ENCODE peak calls at places on chromosomes 3 and 15, in six cellular contexts. X, W, E, L, G and M are unnamed samples. For H3K79me2 and H3K36me3, the result is how much of the 10 kb centered on the place peaks cover.

GRCh38 chr15:36479200-36479896 is 100.1 kb upstream of the CDIN1 start:
- DNase-seq in G (peak), L (no peak), X (peak), E (peak), W (no peak), M (no peak)

GRCh38 chr3:135803291-135803690 is 162.2 kb upstream of the PPP2R3A start:
- DNase-seq in W (no peak), G (no peak), L (no peak), E (no peak), X (no peak), M (peak)

GRCh38 chr15:39743611-39744010 is 39.0 kb downstream of the FSIP1 start:
- DNase-seq in E (no peak), L (peak), G (no peak), X (no peak), W (no peak), M (no peak)

GRCh38 chr3:46896386-46896785 is 18.9 kb downstream of the PTH1R start:
- DNase-seq in X (no peak), W (no peak), L (no peak), G (no peak), E (no peak), M (no peak)

GRCh38 chr3:8336456-8336855 is 165.2 kb upstream of the LMCD1 start:
- DNase-seq in W (no peak), L (peak), X (no peak), E (no peak), G (peak), M (no peak)

GRCh38 chr3:98814799-98815450 is 51.8 kb downstream of the ST3GAL6 start:
- DNase-seq in W (no peak), E (peak), L (peak), X (peak), G (no peak), M (peak)

GRCh38 chr15:87322845-87323244 is 933.7 kb downstream of the NTRK3 start:
- DNase-seq in G (no peak), E (no peak), L (no peak), W (no peak), X (no peak), M (no peak)

GRCh38 chr3:101279765-101280385 is 40.5 kb downstream of the IMPG2 start:
- DNase-seq in W (no peak), L (peak), G (no peak), E (peak), X (no peak), M (peak)

GRCh38 chr3:103963599-103963998 is 1403.1 kb upstream of the ALCAM start:
- DNase-seq in E (no peak), W (no peak), G (peak), X (no peak), L (no peak), M (no peak)

GRCh38 chr3:31305324-31305723 is 227.4 kb upstream of the STT3B start:
- DNase-seq in E (no peak), X (no peak), G (no peak), L (no peak), W (no peak), M (no peak)

GRCh38 chr3:14237431-14237830 is 58.8 kb downstream of the LSM3 start:
- DNase-seq in W (no peak), L (no peak), X (no peak), G (no peak), E (no peak), M (no peak)

GRCh38 chr3:152260026-152260425 is 8.7 kb upstream of the MBNL1 start:
- DNase-seq in L (peak), G (no peak), W (no peak), X (no peak), E (no peak), M (no peak)

GRCh38 chr3:184192889-184193288 is 6.9 kb downstream of the ABCF3 start:
- DNase-seq in L (no peak), W (no peak), G (no peak), E (no peak), X (no peak), M (no peak)

GRCh38 chr15:97979131-97979502 is 18.6 kb downstream of the ARRDC4 start:
- DNase-seq in W (no peak), E (no peak), L (no peak), X (no peak), G (no peak), M (no peak)

GRCh38 chr3:4814302-4814903 is 164.8 kb upstream of the BHLHE40 start:
- DNase-seq in X (no peak), W (no peak), E (no peak), L (peak), G (no peak), M (no peak)

GRCh38 chr3:190497809-190498208 is 16.1 kb upstream of the IL1RAP start:
- DNase-seq in W (no peak), L (peak), X (no peak), E (no peak), G (no peak), M (peak)

GRCh38 chr3:125694761-125695294 is 99.5 kb upstream of the OSBPL11 start:
- DNase-seq in G (no peak), L (no peak), E (no peak), X (no peak), W (no peak), M (no peak)

GRCh38 chr3:159711560-159712333 is 276.9 kb upstream of the IL12A start:
- DNase-seq in X (peak), W (no peak), G (no peak), L (peak), E (peak), M (peak)

GRCh38 chr3:197518794-197519451 is 36.8 kb downstream of the BDH1 start:
- DNase-seq in L (no peak), W (peak), X (no peak), G (no peak), E (peak), M (no peak)

GRCh38 chr3:182979719-182980191 is 583 bp downstream of the DCUN1D1 start:
- DNase-seq in L (peak), G (peak), X (no peak), E (peak), W (peak), M (peak)

GRCh38 chr15:22265961-22266360 is 185.6 kb downstream of the OR4M2 start:
- DNase-seq in W (no peak), L (no peak), X (no peak), E (no peak), G (no peak), M (no peak)

GRCh38 chr3:38028621-38029361 is 651 bp downstream of the PLCD1 start:
- DNase-seq in X (no peak), E (peak), W (no peak), L (no peak), G (peak), M (no peak)

GRCh38 chr3:78846688-78847087 is 921.1 kb downstream of the ROBO1 start:
- DNase-seq in E (peak), X (peak), L (peak), W (no peak), G (no peak), M (peak)

GRCh38 chr3:171770689-171771620 is 39.3 kb downstream of the PLD1 start:
- DNase-seq in W (no peak), G (peak), X (peak), L (peak), E (peak), M (peak)

GRCh38 chr3:7876741-7877297 is 624.8 kb upstream of the LMCD1 start:
- DNase-seq in E (no peak), L (no peak), G (no peak), W (peak), X (no peak), M (no peak)

GRCh38 chr15:95826831-95827230 is 503.7 kb upstream of the NR2F2 start:
- DNase-seq in X (no peak), W (no peak), E (no peak), L (peak), G (peak), M (peak)

GRCh38 chr3:123312331-123313265 is 110.9 kb downstream of the SEC22A start:
- DNase-seq in L (no peak), G (no peak), W (no peak), E (no peak), X (no peak), M (no peak)

GRCh38 chr15:79282371-79283251 is at the start of gene ANKRD34C:
- DNase-seq in G (peak), E (no peak), X (no peak), W (no peak), L (no peak), M (no peak)

GRCh38 chr3:146218880-146219866 is 31.7 kb downstream of the PLSCR4 start:
- DNase-seq in G (peak), E (peak), W (peak), L (peak), X (peak), M (no peak)

GRCh38 chr3:123406598-123406997 is 42.3 kb downstream of the ADCY5 start:
- DNase-seq in G (no peak), W (no peak), X (no peak), L (no peak), E (no peak), M (no peak)

GRCh38 chr15:90479656-90480055 is 50.1 kb upstream of the CRTC3 start:
- DNase-seq in E (no peak), X (no peak), L (peak), W (no peak), G (no peak), M (peak)

GRCh38 chr3:151431940-151432339 is 28.9 kb downstream of the IGSF10 start:
- DNase-seq in G (no peak), E (peak), W (no peak), X (peak), L (peak), M (peak)

GRCh38 chr3:57981483-57982087 is 26.6 kb upstream of the FLNB start:
- DNase-seq in L (peak), X (no peak), G (no peak), E (no peak), W (no peak), M (no peak)

GRCh38 chr3:11603628-11604027 is 40.1 kb downstream of the VGLL4 start:
- DNase-seq in E (peak), G (no peak), W (peak), L (no peak), X (peak), M (no peak)

GRCh38 chr15:84871428-84871985 is 13.0 kb upstream of the SLC28A1 start:
- DNase-seq in E (no peak), X (no peak), W (no peak), L (no peak), G (no peak), M (no peak)

GRCh38 chr3:148229107-148229506 is 468.6 kb upstream of the AGTR1 start:
- DNase-seq in L (no peak), E (no peak), X (no peak), W (peak), G (no peak), M (no peak)

GRCh38 chr3:106208979-106209378 is 340.2 kb upstream of the CBLB start:
- DNase-seq in L (peak), G (no peak), E (peak), W (no peak), X (peak), M (peak)

GRCh38 chr3:11976976-11977375 is 27.2 kb upstream of the SYN2 start:
- DNase-seq in G (no peak), L (no peak), W (no peak), E (no peak), X (no peak), M (no peak)

GRCh38 chr3:149586871-149587270 is 71.0 kb downstream of the WWTR1 start:
- DNase-seq in G (no peak), X (peak), W (no peak), L (peak), E (peak), M (peak)
- H3K79me2 ChIP-seq in G (under half), X (half or more), W (under half), L (half or more), E (half or more), M (half or more)

GRCh38 chr3:70988111-70988510 is 595.4 kb downstream of the FOXP1 start:
- DNase-seq in L (no peak), G (no peak), E (peak), X (no peak), W (no peak), M (no peak)
- H3K36me3 ChIP-seq in L (under half), G (under half), E (under half), X (under half), W (half or more), M (under half)

GRCh38 chr3:65938676-65939075 is 100.0 kb downstream of the MAGI1 start:
- DNase-seq in G (no peak), W (no peak), E (no peak), X (no peak), L (no peak), M (no peak)
- H3K79me2 ChIP-seq in G (half or more), W (under half), E (half or more), X (under half), L (under half), M (under half)

GRCh38 chr3:13070622-13071021 is 2.6 kb downstream of the IQSEC1 start:
- DNase-seq in X (no peak), L (no peak), E (no peak), W (no peak), G (no peak), M (no peak)
- H3K36me3 ChIP-seq in X (under half), L (under half), E (under half), W (under half), G (under half), M (under half)

GRCh38 chr3:126983653-126984390 is 907 bp downstream of the PLXNA1 start:
- DNase-seq in X (peak), G (peak), E (peak), W (no peak), L (no peak), M (peak)

GRCh38 chr3:126987129-126987528 is 4.2 kb downstream of the PLXNA1 start:
- DNase-seq in X (no peak), E (no peak), L (no peak), W (no peak), G (no peak), M (no peak)

GRCh38 chr3:126986001-126986400 is 3.1 kb downstream of the PLXNA1 start:
- DNase-seq in X (no peak), L (no peak), G (no peak), E (peak), W (no peak), M (no peak)

GRCh38 chr3:126984391-126985142 is 1.7 kb downstream of the PLXNA1 start:
- DNase-seq in W (no peak), X (no peak), E (peak), G (no peak), L (no peak), M (no peak)

GRCh38 chr3:126985143-126985985 is 2.4 kb downstream of the PLXNA1 start:
- DNase-seq in W (no peak), E (no peak), L (no peak), G (no peak), X (no peak), M (no peak)
- H3K79me2 ChIP-seq in W (under half), E (half or more), L (under half), G (under half), X (half or more), M (half or more)

GRCh38 chr3:157147099-157147803 is 12.7 kb downstream of the CCNL1 start:
- DNase-seq in W (no peak), L (no peak), X (no peak), G (no peak), E (no peak), M (no peak)

GRCh38 chr3:157145566-157145965 is 14.4 kb downstream of the CCNL1 start:
- DNase-seq in X (no peak), E (no peak), W (no peak), L (no peak), G (no peak), M (no peak)

GRCh38 chr3:157149136-157149696 is 10.7 kb downstream of the CCNL1 start:
- DNase-seq in L (no peak), X (no peak), G (no peak), W (no peak), E (no peak), M (no peak)

GRCh38 chr3:157148123-157148889 is 11.6 kb downstream of the CCNL1 start:
- DNase-seq in L (no peak), X (no peak), G (no peak), W (no peak), E (no peak), M (no peak)

DNA sequence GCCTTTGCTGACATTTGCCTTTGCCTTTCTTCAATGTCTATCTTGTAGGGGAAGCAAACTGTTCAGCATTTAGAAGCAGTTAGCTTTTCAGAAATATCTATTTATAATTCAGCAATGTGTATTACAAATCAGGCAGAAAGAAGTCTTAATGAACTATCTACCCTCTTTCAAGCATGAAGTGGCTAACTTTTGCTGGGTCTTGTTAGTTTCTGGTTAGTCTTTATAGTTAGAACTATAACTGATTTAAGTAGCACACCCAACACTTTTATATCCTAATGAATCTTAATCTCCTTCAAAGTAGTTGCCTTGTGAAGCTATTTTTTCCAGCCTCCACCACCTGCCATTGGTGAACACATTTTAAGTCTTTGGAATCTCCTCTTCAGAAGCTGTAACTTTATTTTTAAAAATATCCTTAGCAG is 13.3 kb downstream of the CCNL1 start:
- DNase-seq in L (no peak), G (no peak), E (no peak), W (no peak), X (no peak), M (no peak)
- H3K36me3 ChIP-seq in L (half or more), G (half or more), E (half or more), W (half or more), X (under half), M (half or more)

DNA sequence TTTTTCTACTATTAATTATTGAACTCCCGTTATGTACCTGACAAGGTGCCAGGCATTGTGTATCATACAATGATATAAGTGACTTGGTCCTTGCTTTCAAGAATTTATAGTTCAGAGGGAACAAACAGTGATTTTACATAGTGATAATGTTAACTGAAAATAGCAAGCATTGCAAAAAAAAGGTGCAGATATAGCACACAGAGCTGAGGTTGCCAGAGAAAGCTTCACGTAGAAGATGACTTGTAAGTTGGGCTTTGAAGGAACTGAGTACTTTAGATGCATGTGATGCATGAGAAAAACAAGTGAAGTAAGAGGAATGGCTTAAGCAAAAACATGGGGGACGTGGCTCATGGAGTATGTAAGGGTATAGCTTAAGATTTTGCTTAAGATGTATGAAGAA is 584.5 kb downstream of the NAALADL2 start:
- DNase-seq in W (no peak), X (no peak), G (no peak), L (no peak), E (no peak), M (no peak)
- H3K79me2 ChIP-seq in W (under half), X (under half), G (under half), L (under half), E (under half), M (under half)

GRCh38 chr3:112115161-112115739 is 17.8 kb downstream of the GCSAM start:
- DNase-seq in E (peak), G (no peak), L (no peak), W (peak), X (no peak), M (no peak)

GRCh38 chr3:112116777-112117186 is 16.3 kb downstream of the GCSAM start:
- DNase-seq in L (no peak), E (no peak), W (peak), G (no peak), X (no peak), M (no peak)

GRCh38 chr3:112117826-112118571 is 15.0 kb downstream of the GCSAM start:
- DNase-seq in E (no peak), X (no peak), L (no peak), G (peak), W (peak), M (no peak)

GRCh38 chr3:112115806-112116383 is 17.2 kb downstream of the GCSAM start:
- DNase-seq in L (no peak), G (no peak), E (no peak), X (no peak), W (peak), M (no peak)

GRCh38 chr3:112117415-112117814 is 15.6 kb downstream of the GCSAM start:
- DNase-seq in G (no peak), L (no peak), W (peak), X (no peak), E (no peak), M (no peak)
- H3K36me3 ChIP-seq in G (under half), L (under half), W (under half), X (under half), E (under half), M (under half)